ENCODE peak calls at places on chromosomes 1 and 21, in seven cellular contexts. One of them, this sample, is unnamed.
A peak's percentile ranks its signal among the peaks of the same experiment; 100 is the strongest.

GRCh38 chr1:3436451-3436850 is 18.0 kb upstream of the ARHGEF16 start:
- DNase-seq in HS-27A: no peak
- DNase-seq in occipital lobe: no peak
- DNase-seq in K562: no peak
- DNase-seq in nephron progenitor cell: no peak
- DNase-seq in stimulated activated CD8-positive, alpha-beta memory T cell treated with anti-CD3 and anti-CD28 coated beads, Interleukin-7, amount 100 ng/mL, for 1 hour: no peak
- DNase-seq in OCI-M1: no peak
- DNase-seq in this sample: no peak

GRCh38 chr1:116568925-116569490 is 1.8 kb downstream of the CD58 start:
- DNase-seq in HS-27A: no peak
- DNase-seq in occipital lobe: no peak
- DNase-seq in K562: peak; percentile 12
- DNase-seq in nephron progenitor cell: no peak
- DNase-seq in stimulated activated CD8-positive, alpha-beta memory T cell treated with anti-CD3 and anti-CD28 coated beads, Interleukin-7, amount 100 ng/mL, for 1 hour: no peak
- DNase-seq in OCI-M1: no peak
- DNase-seq in this sample: no peak

GRCh38 chr1:228405200-228405978 is 1.2 kb downstream of the TRIM11 start:
- DNase-seq in HS-27A: no peak
- DNase-seq in occipital lobe: no peak
- DNase-seq in K562: no peak
- DNase-seq in nephron progenitor cell: no peak
- DNase-seq in stimulated activated CD8-positive, alpha-beta memory T cell treated with anti-CD3 and anti-CD28 coated beads, Interleukin-7, amount 100 ng/mL, for 1 hour: no peak
- DNase-seq in OCI-M1: no peak
- DNase-seq in this sample: no peak

GRCh38 chr1:153356392-153357075 is 1.1 kb upstream of the S100A9 start:
- DNase-seq in HS-27A: no peak
- DNase-seq in occipital lobe: no peak
- DNase-seq in K562: no peak
- DNase-seq in nephron progenitor cell: no peak
- DNase-seq in stimulated activated CD8-positive, alpha-beta memory T cell treated with anti-CD3 and anti-CD28 coated beads, Interleukin-7, amount 100 ng/mL, for 1 hour: no peak
- DNase-seq in OCI-M1: no peak
- DNase-seq in this sample: no peak

GRCh38 chr1:46764406-46764805 is 34.4 kb upstream of the CYP4B1 start:
- DNase-seq in HS-27A: no peak
- DNase-seq in occipital lobe: no peak
- DNase-seq in K562: no peak
- DNase-seq in nephron progenitor cell: no peak
- DNase-seq in stimulated activated CD8-positive, alpha-beta memory T cell treated with anti-CD3 and anti-CD28 coated beads, Interleukin-7, amount 100 ng/mL, for 1 hour: no peak
- DNase-seq in OCI-M1: no peak
- DNase-seq in this sample: no peak

GRCh38 chr1:101250656-101251272 is 13.9 kb downstream of the S1PR1 start:
- DNase-seq in HS-27A: no peak
- DNase-seq in occipital lobe: no peak
- DNase-seq in K562: no peak
- DNase-seq in nephron progenitor cell: no peak
- DNase-seq in stimulated activated CD8-positive, alpha-beta memory T cell treated with anti-CD3 and anti-CD28 coated beads, Interleukin-7, amount 100 ng/mL, for 1 hour: no peak
- DNase-seq in OCI-M1: peak; percentile 29
- DNase-seq in this sample: no peak

GRCh38 chr1:162088281-162088969 is 18.9 kb downstream of the NOS1AP start:
- DNase-seq in HS-27A: no peak
- DNase-seq in occipital lobe: no peak
- DNase-seq in K562: no peak
- DNase-seq in nephron progenitor cell: no peak
- DNase-seq in stimulated activated CD8-positive, alpha-beta memory T cell treated with anti-CD3 and anti-CD28 coated beads, Interleukin-7, amount 100 ng/mL, for 1 hour: no peak
- DNase-seq in OCI-M1: no peak
- DNase-seq in this sample: no peak

GRCh38 chr1:228299901-228300300 is 92.1 kb downstream of the OBSCN start:
- DNase-seq in HS-27A: no peak
- DNase-seq in occipital lobe: no peak
- DNase-seq in K562: no peak
- DNase-seq in nephron progenitor cell: no peak
- DNase-seq in stimulated activated CD8-positive, alpha-beta memory T cell treated with anti-CD3 and anti-CD28 coated beads, Interleukin-7, amount 100 ng/mL, for 1 hour: no peak
- DNase-seq in OCI-M1: no peak
- DNase-seq in this sample: no peak

GRCh38 chr1:193457676-193458075 is 271.3 kb upstream of the B3GALT2 start:
- DNase-seq in HS-27A: no peak
- DNase-seq in occipital lobe: no peak
- DNase-seq in K562: no peak
- DNase-seq in nephron progenitor cell: no peak
- DNase-seq in stimulated activated CD8-positive, alpha-beta memory T cell treated with anti-CD3 and anti-CD28 coated beads, Interleukin-7, amount 100 ng/mL, for 1 hour: no peak
- DNase-seq in OCI-M1: no peak
- DNase-seq in this sample: peak; percentile 62

GRCh38 chr1:206808615-206809014 is 36.3 kb upstream of the IL10 start:
- DNase-seq in HS-27A: no peak
- DNase-seq in occipital lobe: no peak
- DNase-seq in K562: peak; percentile 59
- DNase-seq in nephron progenitor cell: no peak
- DNase-seq in stimulated activated CD8-positive, alpha-beta memory T cell treated with anti-CD3 and anti-CD28 coated beads, Interleukin-7, amount 100 ng/mL, for 1 hour: no peak
- DNase-seq in OCI-M1: peak; percentile 79
- DNase-seq in this sample: peak; percentile 63

GRCh38 chr1:165047985-165048384 is 308.5 kb downstream of the LMX1A start:
- DNase-seq in HS-27A: no peak
- DNase-seq in occipital lobe: no peak
- DNase-seq in K562: no peak
- DNase-seq in nephron progenitor cell: no peak
- DNase-seq in stimulated activated CD8-positive, alpha-beta memory T cell treated with anti-CD3 and anti-CD28 coated beads, Interleukin-7, amount 100 ng/mL, for 1 hour: no peak
- DNase-seq in OCI-M1: no peak
- DNase-seq in this sample: no peak

GRCh38 chr21:17560377-17560776 is 47.5 kb downstream of the CXADR start:
- DNase-seq in HS-27A: no peak
- DNase-seq in occipital lobe: no peak
- DNase-seq in K562: no peak
- DNase-seq in nephron progenitor cell: no peak
- DNase-seq in stimulated activated CD8-positive, alpha-beta memory T cell treated with anti-CD3 and anti-CD28 coated beads, Interleukin-7, amount 100 ng/mL, for 1 hour: no peak
- DNase-seq in OCI-M1: no peak
- DNase-seq in this sample: no peak

GRCh38 chr1:91846007-91846620 is 39.8 kb downstream of the TGFBR3 start:
- DNase-seq in HS-27A: peak; percentile 51
- DNase-seq in occipital lobe: no peak
- DNase-seq in K562: peak; percentile 45
- DNase-seq in nephron progenitor cell: no peak
- DNase-seq in stimulated activated CD8-positive, alpha-beta memory T cell treated with anti-CD3 and anti-CD28 coated beads, Interleukin-7, amount 100 ng/mL, for 1 hour: no peak
- DNase-seq in OCI-M1: peak; percentile 87
- DNase-seq in this sample: no peak